ENCODE peak calls at places on chromosome 5, in seven cellular contexts. B is neural progenitor cell, Y is GM23248, E is PC-3, V is MM.1S, F is HCT116, C is GM23338. H is an unnamed sample.

GRCh38 chr5:57172466-57172961 is 1.3 kb upstream of the GPBP1 start:
- DNase-seq in Y (peak), E (peak), C (no peak), F (no peak), B (peak), V (peak), H (peak)

GRCh38 chr5:126139773-126140172 is 283.4 kb upstream of the GRAMD2B start:
- DNase-seq in Y (peak), V (no peak), C (peak), B (no peak), F (no peak), E (peak), H (no peak)

GRCh38 chr5:142843029-142843905 is 73.1 kb downstream of the ARHGAP26 start:
- DNase-seq in F (no peak), V (no peak), E (no peak), B (no peak), C (no peak), Y (no peak), H (no peak)

GRCh38 chr5:10145922-10146321 is 103.8 kb downstream of the ATPSCKMT start:
- DNase-seq in F (peak), Y (peak), E (peak), B (no peak), V (peak), C (peak), H (no peak)

GRCh38 chr5:56833325-56833724 is 18.0 kb downstream of the MAP3K1 start:
- DNase-seq in Y (no peak), F (no peak), B (no peak), V (no peak), C (peak), E (no peak), H (no peak)

GRCh38 chr5:143582869-143583268 is 179.4 kb upstream of the NR3C1 start:
- DNase-seq in V (peak), Y (peak), E (peak), C (no peak), F (no peak), B (no peak), H (no peak)

GRCh38 chr5:115586525-115587146 is 15.6 kb downstream of the TICAM2 start:
- DNase-seq in Y (peak), E (peak), B (peak), F (no peak), V (peak), C (peak), H (peak)

GRCh38 chr5:115578657-115579056 is 23.6 kb downstream of the TICAM2 start:
- DNase-seq in Y (no peak), B (no peak), V (no peak), E (no peak), F (no peak), C (no peak), H (no peak)

GRCh38 chr5:61638476-61638875 is 306.4 kb downstream of the ZSWIM6 start:
- DNase-seq in V (no peak), E (no peak), C (no peak), Y (no peak), F (no peak), B (no peak), H (no peak)

GRCh38 chr5:75405296-75405695 is 68.3 kb downstream of the HMGCR start:
- DNase-seq in E (no peak), V (no peak), B (no peak), C (no peak), F (peak), Y (no peak), H (no peak)

GRCh38 chr5:141874262-141874964 is 3.8 kb downstream of the PCDH1 start:
- DNase-seq in F (no peak), V (no peak), Y (no peak), B (peak), C (no peak), E (no peak), H (peak)

GRCh38 chr5:126855266-126855665 is 78.3 kb downstream of the LMNB1 start:
- DNase-seq in E (no peak), Y (no peak), C (no peak), F (no peak), V (no peak), B (no peak), H (no peak)

GRCh38 chr5:76547242-76547890 is 75.8 kb downstream of the F2RL2 start:
- DNase-seq in E (no peak), V (peak), C (no peak), B (no peak), Y (peak), F (no peak), H (peak)

GRCh38 chr5:98341038-98341710 is 432.3 kb upstream of the RGMB start:
- DNase-seq in E (no peak), F (no peak), B (no peak), V (no peak), C (no peak), Y (peak), H (no peak)

GRCh38 chr5:138650999-138651766 is 76.0 kb upstream of the HSPA9 start:
- DNase-seq in B (no peak), C (no peak), Y (no peak), V (no peak), E (no peak), F (no peak), H (no peak)

GRCh38 chr5:178467261-178468195 is 122.7 kb downstream of the COL23A1 start:
- DNase-seq in C (no peak), F (no peak), V (no peak), Y (peak), B (no peak), E (peak), H (peak)

GRCh38 chr5:107542831-107543231 is 127.9 kb downstream of the EFNA5 start:
- DNase-seq in C (no peak), E (peak), V (no peak), Y (peak), F (no peak), B (no peak), H (peak)

GRCh38 chr5:142032747-142033631 is 20.2 kb upstream of the GNPDA1 start:
- DNase-seq in C (no peak), Y (no peak), E (peak), V (no peak), F (no peak), B (no peak), H (no peak)

GRCh38 chr5:71666321-71666720 is 52.8 kb upstream of the CARTPT start:
- DNase-seq in Y (no peak), V (no peak), C (no peak), E (no peak), B (no peak), F (no peak), H (no peak)

GRCh38 chr5:94113-94892 is 2.3 kb downstream of the PLEKHG4B start:
- DNase-seq in V (no peak), E (no peak), Y (no peak), F (no peak), B (no peak), C (no peak), H (no peak)

GRCh38 chr5:173733831-173734491 is 117.5 kb upstream of the BOD1 start:
- DNase-seq in C (no peak), F (no peak), Y (no peak), B (no peak), V (no peak), E (no peak), H (no peak)

GRCh38 chr5:87267574-87268125 is at the start of gene RASA1:
- DNase-seq in B (peak), F (peak), Y (peak), E (peak), V (peak), C (peak), H (peak)

GRCh38 chr5:132313378-132313777 is 19.2 kb downstream of the SLC22A4 start:
- DNase-seq in V (no peak), F (no peak), C (no peak), Y (peak), E (no peak), B (no peak), H (no peak)

GRCh38 chr5:107719207-107719606 is 48.5 kb upstream of the EFNA5 start:
- DNase-seq in Y (no peak), V (no peak), E (no peak), B (no peak), C (no peak), F (no peak), H (no peak)

GRCh38 chr5:142046191-142046590 is 33.4 kb upstream of the GNPDA1 start:
- DNase-seq in E (no peak), Y (no peak), B (no peak), C (no peak), F (no peak), V (no peak), H (no peak)

GRCh38 chr5:113232246-113232645 is 202.5 kb downstream of the TSSK1B start:
- DNase-seq in Y (peak), F (no peak), V (no peak), C (no peak), E (peak), B (no peak), H (no peak)

GRCh38 chr5:25858019-25858418 is 1180.4 kb downstream of the CDH9 start:
- DNase-seq in Y (no peak), V (peak), B (peak), E (no peak), C (peak), F (no peak), H (peak)

DNA sequence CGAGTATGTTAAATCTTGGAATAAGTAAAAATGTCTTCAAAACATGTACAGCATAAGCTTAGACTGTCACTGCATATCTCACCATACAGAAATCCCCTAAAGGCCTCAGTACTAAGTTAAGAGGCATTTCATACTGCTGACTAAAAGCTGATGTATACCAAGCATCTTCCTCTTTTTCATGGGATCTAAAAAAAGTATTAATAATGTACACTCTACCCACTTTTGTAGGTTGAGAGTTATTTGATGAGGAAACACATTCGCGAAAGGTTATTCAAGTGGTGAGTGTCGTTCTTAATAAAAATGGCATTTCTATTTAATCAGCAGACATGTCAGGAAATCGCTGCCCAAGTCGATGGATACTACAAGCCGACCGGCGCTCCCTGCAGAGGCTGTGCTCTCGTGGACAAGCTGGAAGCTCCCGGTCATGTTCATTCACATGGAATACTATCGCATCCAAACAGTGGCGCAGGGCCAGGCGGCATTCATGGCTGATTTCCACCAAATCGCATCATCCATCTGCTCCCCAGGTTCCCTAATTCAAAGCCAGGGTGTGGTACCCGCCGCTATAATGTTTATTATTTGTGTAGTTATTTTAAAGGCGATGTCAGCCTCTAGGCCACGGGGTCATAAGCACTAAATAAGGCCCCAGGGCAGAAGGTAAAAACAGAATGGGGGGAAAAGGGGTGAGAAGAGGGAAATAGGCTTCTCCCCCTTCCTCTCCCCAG is 697 bp downstream of the SGTB start:
- DNase-seq in E (peak), B (peak), C (peak), F (no peak), Y (peak), V (no peak), H (peak)
- TF ChIP-seq EZH2phosphoT487 in E (no peak), B (peak), C (no peak), F (no peak), Y (no peak), V (no peak), H (no peak)

DNA sequence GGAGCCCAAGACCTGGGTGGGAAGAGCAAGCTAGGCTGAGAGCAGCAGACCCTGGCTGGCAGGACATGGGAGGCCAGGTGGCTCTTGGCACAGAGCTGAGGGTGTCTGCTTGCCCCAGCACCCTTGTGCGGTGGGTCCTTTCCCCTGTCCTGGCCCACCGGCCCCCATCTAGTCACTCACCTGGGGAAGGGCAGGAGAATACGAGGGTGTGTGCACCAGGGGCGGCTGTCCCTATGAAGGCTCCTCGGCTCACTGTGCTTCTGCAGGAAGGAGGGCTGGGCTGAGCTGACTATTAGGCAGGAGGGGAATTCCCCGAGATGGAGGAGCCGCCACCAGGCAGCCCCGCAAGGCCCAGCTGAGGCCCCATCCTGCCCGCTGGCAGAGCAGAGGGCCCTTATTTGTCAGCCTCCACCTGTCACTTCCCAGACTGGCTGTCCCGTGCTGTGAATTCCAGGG is 6.1 kb upstream of the TNIP1 start:
- DNase-seq in Y (no peak), E (no peak), B (no peak), V (peak), C (no peak), F (no peak), H (peak)
- H3K4me3 ChIP-seq in Y (no peak), E (no peak), B (no peak), V (peak), C (no peak), F (no peak), H (no peak)

GRCh38 chr5:69492391-69493234 is at the start of gene OCLN:
- DNase-seq in C (peak), E (peak), B (peak), F (peak), Y (peak), V (peak), H (peak)
- TF ChIP-seq EZH2 in C (no peak), E (no peak), B (no peak), F (no peak), Y (no peak), V (no peak), H (no peak)

GRCh38 chr5:168226012-168226411 is 65.4 kb upstream of the WWC1 start:
- DNase-seq in F (no peak), V (no peak), B (no peak), Y (no peak), C (no peak), E (no peak), H (no peak)

GRCh38 chr5:168224110-168224509 is 67.3 kb upstream of the WWC1 start:
- DNase-seq in B (no peak), F (no peak), V (no peak), E (no peak), Y (no peak), C (no peak), H (no peak)

GRCh38 chr5:168227973-168228615 is 63.4 kb upstream of the WWC1 start:
- DNase-seq in E (no peak), Y (peak), B (no peak), F (no peak), C (no peak), V (no peak), H (no peak)

GRCh38 chr5:168228668-168229067 is 62.8 kb upstream of the WWC1 start:
- DNase-seq in V (no peak), Y (no peak), F (no peak), E (no peak), C (no peak), B (no peak), H (no peak)

DNA sequence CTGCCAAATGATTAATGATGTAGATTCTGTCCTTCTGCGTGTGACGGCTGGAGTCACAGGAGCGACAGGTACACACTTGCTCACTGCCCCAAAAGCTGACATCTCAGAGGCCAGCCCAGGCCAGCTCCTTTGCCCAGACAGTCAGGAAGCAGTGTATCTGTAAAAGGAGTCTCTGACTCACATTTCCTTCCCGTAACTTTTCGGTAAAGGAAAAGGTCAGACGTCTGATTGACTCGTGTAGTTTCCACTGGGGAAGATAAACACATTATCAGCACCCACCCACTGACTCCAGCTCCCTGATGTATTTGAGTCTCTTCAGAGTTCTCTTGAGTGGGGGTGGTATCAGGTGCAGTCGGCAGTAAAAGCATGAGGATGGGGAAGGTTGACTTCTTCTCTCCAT is 64.4 kb upstream of the WWC1 start:
- DNase-seq in V (no peak), E (peak), C (no peak), F (no peak), B (no peak), Y (peak), H (no peak)
- TF ChIP-seq EZH2phosphoT487 in V (no peak), E (no peak), C (no peak), F (no peak), B (no peak), Y (no peak), H (no peak)

GRCh38 chr5:119356384-119357188 is 767 bp downstream of the TNFAIP8 start:
- DNase-seq in V (no peak), Y (peak), F (no peak), B (no peak), E (no peak), C (no peak), H (no peak)
- H3K4me3 ChIP-seq in V (no peak), Y (peak), F (no peak), B (peak), E (peak), C (peak), H (peak)

GRCh38 chr5:135486679-135487395 is 34.7 kb upstream of the TIFAB start:
- DNase-seq in V (no peak), E (no peak), C (no peak), F (no peak), Y (no peak), B (no peak), H (no peak)

GRCh38 chr5:135490245-135491037 is 38.3 kb upstream of the TIFAB start:
- DNase-seq in F (no peak), E (no peak), C (peak), V (no peak), B (peak), Y (no peak), H (peak)

GRCh38 chr5:135489466-135490244 is 37.5 kb upstream of the TIFAB start:
- DNase-seq in C (peak), E (no peak), F (no peak), B (peak), V (no peak), Y (peak), H (no peak)

GRCh38 chr5:135487839-135488514 is 35.8 kb upstream of the TIFAB start:
- DNase-seq in E (no peak), Y (peak), B (peak), C (peak), F (no peak), V (no peak), H (no peak)

GRCh38 chr5:135488727-135489465 is 36.7 kb upstream of the TIFAB start:
- DNase-seq in F (peak), V (no peak), Y (peak), B (peak), E (peak), C (peak), H (peak)
- TF ChIP-seq EZH2 in F (no peak), V (no peak), Y (no peak), B (peak), E (no peak), C (peak), H (peak)

GRCh38 chr5:177256296-177256695 is 47.2 kb downstream of the RAB24 start:
- DNase-seq in V (no peak), C (no peak), E (peak), F (no peak), B (no peak), Y (peak), H (no peak)

GRCh38 chr5:177249761-177250537 is 53.6 kb downstream of the RAB24 start:
- DNase-seq in C (no peak), B (no peak), F (no peak), V (no peak), E (peak), Y (no peak), H (no peak)

DNA sequence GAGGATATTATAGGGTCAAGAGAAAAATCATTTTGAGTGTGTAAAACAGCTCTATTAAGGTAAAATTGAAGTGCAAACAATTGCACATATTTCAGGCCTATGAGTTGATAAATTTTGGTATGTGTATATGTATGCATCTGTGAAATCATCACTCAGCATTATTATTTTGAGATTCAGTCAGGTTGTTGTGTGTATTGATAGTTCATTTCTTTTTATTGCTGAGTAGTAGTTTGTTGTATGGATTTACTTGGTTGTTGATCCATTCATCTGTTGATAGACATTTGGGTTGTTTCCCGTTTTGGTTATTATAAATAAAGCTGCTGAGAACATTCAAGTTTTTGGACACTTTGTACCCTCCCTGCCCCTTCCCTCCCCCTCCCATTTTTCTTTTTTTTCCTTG is 50.3 kb downstream of the RAB24 start:
- DNase-seq in C (no peak), F (no peak), E (no peak), B (no peak), Y (no peak), V (no peak), H (no peak)
- TF ChIP-seq EZH2phosphoT487 in C (no peak), F (no peak), E (no peak), B (no peak), Y (no peak), V (no peak), H (no peak)

GRCh38 chr5:170388818-170389217 is 349 bp downstream of the KCNMB1 start:
- DNase-seq in V (no peak), E (no peak), Y (no peak), F (no peak), B (no peak), C (no peak), H (no peak)

GRCh38 chr5:170390472-170390871 is 1.3 kb upstream of the KCNMB1 start:
- DNase-seq in C (no peak), E (no peak), F (no peak), Y (no peak), B (no peak), V (peak), H (no peak)

GRCh38 chr5:170387775-170388174 is 1.4 kb downstream of the KCNMB1 start:
- DNase-seq in E (no peak), V (no peak), Y (no peak), B (no peak), F (no peak), C (no peak), H (no peak)

GRCh38 chr5:170388240-170388639 is 927 bp downstream of the KCNMB1 start:
- DNase-seq in Y (no peak), V (no peak), E (no peak), C (no peak), F (no peak), B (no peak), H (no peak)

DNA sequence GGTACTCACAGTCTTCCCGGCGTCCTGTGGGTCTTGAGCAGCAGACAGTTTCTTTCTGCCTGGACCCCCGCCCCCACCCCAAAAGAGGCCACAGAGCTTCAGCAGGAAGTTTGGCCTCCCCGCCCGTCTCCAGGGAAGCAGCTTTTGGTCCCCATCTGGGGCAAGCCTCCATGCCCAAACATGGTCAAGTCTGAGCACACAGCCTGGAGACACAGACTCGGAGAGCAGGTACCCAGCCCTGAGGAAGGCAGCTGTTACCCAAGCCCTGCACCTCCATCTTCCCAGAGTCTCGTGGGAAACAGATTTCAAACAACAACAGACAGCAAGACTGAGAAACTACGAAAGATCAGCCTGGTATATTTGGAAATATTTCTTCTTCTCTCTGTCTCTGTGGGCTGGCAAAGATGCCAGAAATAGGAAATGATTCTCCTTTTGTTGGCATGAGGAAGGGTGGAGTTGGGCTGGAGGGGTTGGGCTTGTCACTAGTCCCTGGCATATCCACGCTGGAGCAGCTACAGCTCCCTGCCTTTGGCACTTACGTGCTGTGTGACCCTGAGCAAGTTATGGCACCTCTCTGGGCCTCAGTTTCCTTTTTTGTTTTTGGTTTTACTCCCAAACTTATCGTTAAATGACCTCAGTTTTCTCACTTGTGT is at the start of gene KCNMB1:
- DNase-seq in F (no peak), B (no peak), Y (peak), V (no peak), E (no peak), C (peak), H (no peak)
- H3K4me3 ChIP-seq in F (no peak), B (no peak), Y (no peak), V (no peak), E (no peak), C (no peak), H (no peak)

H was measured in hepatocyte.